ENCODE peak calls at places on chromosomes 4 and X, in seven cellular contexts. U, O, T, I, W, K and F are unnamed samples.
A peak's percentile ranks its signal among the peaks of the same experiment; 100 is the strongest.

GRCh38 chr4:153113838-153114105 is 90.5 kb upstream of the TRIM2 start:
- DNase-seq in I (no peak), O (no peak), U (no peak), T (no peak), W (no peak), K (no peak), F (no peak)

GRCh38 chr4:76856183-76856969 is 41.6 kb downstream of the SOWAHB start:
- DNase-seq in I (no peak), O (peak; percentile 95), K (no peak), T (no peak), U (peak; percentile 71), W (no peak), F (no peak)

GRCh38 chrX:65697915-65698796 is 30.7 kb downstream of the MSN start:
- DNase-seq in U (peak; percentile 50), W (peak; percentile 44), T (peak; percentile 49), K (peak; percentile 52), I (no peak), O (peak; percentile 46), F (peak; percentile 37)

GRCh38 chr4:108336076-108336475 is 167.3 kb upstream of the LEF1 start:
- DNase-seq in O (no peak), W (no peak), K (no peak), T (no peak), I (no peak), U (peak; percentile 88), F (no peak)

GRCh38 chrX:634306-634958 is 3.8 kb downstream of the SHOX start:
- DNase-seq in T (no peak), K (no peak), O (no peak), W (no peak), I (no peak), U (no peak), F (no peak)

GRCh38 chrX:109889289-109890006 is 113.5 kb upstream of the TMEM164 start:
- DNase-seq in T (no peak), W (no peak), I (no peak), K (no peak), O (no peak), U (peak; percentile 29), F (no peak)

GRCh38 chrX:17613979-17614572 is 123.2 kb upstream of the SCML1 start:
- DNase-seq in O (no peak), I (no peak), K (no peak), W (no peak), U (peak; percentile 88), T (no peak), F (no peak)

GRCh38 chrX:40100537-40101429 is 3.0 kb upstream of the BCOR start:
- DNase-seq in I (no peak), W (no peak), T (no peak), K (no peak), U (no peak), O (no peak), F (no peak)

GRCh38 chr4:151339472-151339871 is 14.1 kb upstream of the SH3D19 start:
- DNase-seq in K (no peak), U (no peak), O (peak; percentile 70), W (no peak), I (no peak), T (no peak), F (no peak)

GRCh38 chrX:69618803-69619202 is 2.9 kb downstream of the EDA start:
- DNase-seq in O (peak; percentile 9), K (no peak), W (no peak), T (no peak), U (no peak), I (peak; percentile 17), F (no peak)

GRCh38 chr4:187380181-187380581 is 615.4 kb upstream of the ZFP42 start:
- DNase-seq in O (peak; percentile 29), W (no peak), T (no peak), U (no peak), K (no peak), I (no peak), F (no peak)

GRCh38 chr4:2425386-2426068 is 6.8 kb downstream of the CFAP99 start:
- DNase-seq in K (no peak), T (no peak), U (no peak), I (no peak), O (no peak), W (no peak), F (no peak)

GRCh38 chrX:275967-276587 is 5.1 kb upstream of the PLCXD1 start:
- DNase-seq in I (peak; percentile 86), O (peak; percentile 72), T (peak; percentile 47), W (peak; percentile 81), K (peak; percentile 39), U (peak; percentile 40), F (peak; percentile 73)

GRCh38 chrX:118974088-118974907 is at the start of gene LONRF3:
- DNase-seq in K (peak; percentile 65), U (peak; percentile 28), T (peak; percentile 70), I (peak; percentile 39), O (peak; percentile 64), W (peak; percentile 73), F (peak; percentile 87)

GRCh38 chr4:7691992-7692391 is 247.7 kb downstream of the AFAP1 start:
- DNase-seq in K (no peak), O (no peak), T (no peak), I (peak; percentile 78), W (peak; percentile 40), U (peak; percentile 41), F (peak; percentile 57)

GRCh38 chrX:123173833-123174232 is 10.2 kb upstream of the GRIA3 start:
- DNase-seq in I (peak; percentile 12), T (no peak), O (peak; percentile 56), K (no peak), U (no peak), W (no peak), F (no peak)

GRCh38 chr4:109826719-109827118 is 1.1 kb upstream of the RRH start:
- DNase-seq in U (peak; percentile 12), T (no peak), K (no peak), W (no peak), I (peak; percentile 28), O (no peak), F (no peak)

GRCh38 chr4:153008578-153009199 is 72.6 kb downstream of the FHDC1 start:
- DNase-seq in U (no peak), K (no peak), I (no peak), T (no peak), O (no peak), W (no peak), F (no peak)

GRCh38 chr4:2962099-2962455 is 1.1 kb downstream of the NOP14 start:
- DNase-seq in O (peak; percentile 20), W (no peak), T (no peak), U (no peak), K (no peak), I (peak; percentile 34), F (no peak)

GRCh38 chr4:75211422-75211821 is 278.5 kb downstream of the PARM1 start:
- DNase-seq in T (no peak), U (no peak), O (no peak), I (no peak), W (no peak), K (no peak), F (no peak)

GRCh38 chrX:19097553-19097952 is 24.7 kb downstream of the ADGRG2 start:
- DNase-seq in O (no peak), U (no peak), K (no peak), T (no peak), I (no peak), W (no peak), F (no peak)

GRCh38 chr4:112252234-112252633 is 20.6 kb downstream of the AP1AR start:
- DNase-seq in K (no peak), I (no peak), O (no peak), T (no peak), U (no peak), W (no peak), F (no peak)
- H3K27me3 ChIP-seq in K (no peaks in the 10 kb centered on the region), I (no peaks in the 10 kb centered on the region), O (no peaks in the 10 kb centered on the region), T (no peaks in the 10 kb centered on the region), U (no peaks in the 10 kb centered on the region), W (no peaks in the 10 kb centered on the region), F (no peaks in the 10 kb centered on the region)

DNA sequence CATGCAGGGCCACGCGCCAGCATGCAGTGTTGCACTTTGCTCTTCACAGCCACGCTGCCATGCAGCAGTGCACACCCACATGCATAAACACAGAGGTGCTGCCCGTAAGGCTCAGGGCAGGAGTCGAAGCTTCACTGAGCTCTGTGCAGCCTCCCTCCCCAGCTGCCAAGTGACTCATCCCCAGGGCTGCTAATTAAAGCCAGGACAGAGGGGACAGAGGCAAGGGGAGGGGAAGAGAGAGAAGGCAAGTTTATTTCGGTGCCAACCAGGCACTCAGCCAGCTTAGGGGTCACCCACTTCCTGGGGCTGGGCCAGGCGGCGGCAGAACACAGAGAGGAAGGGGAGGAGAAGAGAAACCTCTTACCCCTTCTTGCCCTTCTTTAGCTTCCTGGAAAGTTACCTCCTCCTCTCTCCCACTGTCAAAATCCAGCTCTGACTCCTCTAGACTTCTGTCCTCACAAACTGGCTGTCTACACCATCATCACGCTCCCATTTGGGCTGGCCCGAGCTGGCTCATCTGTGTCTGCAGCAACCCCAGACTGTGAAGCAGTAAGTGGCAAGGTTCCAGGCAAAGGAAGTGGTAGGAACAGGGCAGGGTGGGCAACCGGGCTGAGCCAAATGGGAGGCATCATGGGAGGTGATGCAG is 6.2 kb upstream of the IQSEC2 start:
- DNase-seq in W (peak; percentile 69), K (no peak), T (no peak), O (peak; percentile 88), I (peak; percentile 79), U (peak; percentile 71), F (peak; percentile 89)
- H3K27ac ChIP-seq in W (peak overlapping the region; percentile 84), K (peak overlapping the region; percentile 15), T (peak overlapping the region; percentile 40), O (peak overlapping the region; percentile 27), I (peak overlapping the region; percentile 83), U (peak overlapping the region; percentile 63), F (peak overlapping the region; percentile 62)

DNA sequence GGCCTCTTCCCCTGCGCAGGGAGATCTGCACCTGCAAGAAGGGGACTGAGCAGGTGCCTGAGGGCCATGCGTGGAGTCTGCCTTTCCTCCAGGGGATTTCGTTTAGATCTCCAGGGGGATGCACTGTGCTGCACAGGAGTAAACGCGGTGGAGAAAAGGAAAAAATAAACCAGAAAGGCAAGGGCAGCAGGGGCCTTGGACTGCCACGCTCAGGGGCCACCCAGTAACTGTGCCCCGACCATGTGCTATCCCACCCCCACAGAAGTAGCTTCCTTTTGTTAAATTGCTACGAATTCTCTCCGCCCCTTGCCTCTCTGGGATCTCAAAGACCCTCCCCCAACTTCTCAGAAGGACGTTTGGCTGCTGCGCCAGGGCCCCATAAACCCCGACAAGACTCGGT is 17.2 kb upstream of the HMX1 start:
- DNase-seq in O (no peak), U (no peak), K (no peak), I (no peak), W (no peak), T (no peak), F (no peak)
- H3K27me3 ChIP-seq in O (peaks cover 10% of the 10 kb centered on the region), U (peaks cover 13% of the 10 kb centered on the region), K (peaks cover 2% of the 10 kb centered on the region), I (no peaks in the 10 kb centered on the region), W (peaks cover 100% of the 10 kb centered on the region), T (peaks cover 17% of the 10 kb centered on the region), F (peaks cover 16% of the 10 kb centered on the region)

DNA sequence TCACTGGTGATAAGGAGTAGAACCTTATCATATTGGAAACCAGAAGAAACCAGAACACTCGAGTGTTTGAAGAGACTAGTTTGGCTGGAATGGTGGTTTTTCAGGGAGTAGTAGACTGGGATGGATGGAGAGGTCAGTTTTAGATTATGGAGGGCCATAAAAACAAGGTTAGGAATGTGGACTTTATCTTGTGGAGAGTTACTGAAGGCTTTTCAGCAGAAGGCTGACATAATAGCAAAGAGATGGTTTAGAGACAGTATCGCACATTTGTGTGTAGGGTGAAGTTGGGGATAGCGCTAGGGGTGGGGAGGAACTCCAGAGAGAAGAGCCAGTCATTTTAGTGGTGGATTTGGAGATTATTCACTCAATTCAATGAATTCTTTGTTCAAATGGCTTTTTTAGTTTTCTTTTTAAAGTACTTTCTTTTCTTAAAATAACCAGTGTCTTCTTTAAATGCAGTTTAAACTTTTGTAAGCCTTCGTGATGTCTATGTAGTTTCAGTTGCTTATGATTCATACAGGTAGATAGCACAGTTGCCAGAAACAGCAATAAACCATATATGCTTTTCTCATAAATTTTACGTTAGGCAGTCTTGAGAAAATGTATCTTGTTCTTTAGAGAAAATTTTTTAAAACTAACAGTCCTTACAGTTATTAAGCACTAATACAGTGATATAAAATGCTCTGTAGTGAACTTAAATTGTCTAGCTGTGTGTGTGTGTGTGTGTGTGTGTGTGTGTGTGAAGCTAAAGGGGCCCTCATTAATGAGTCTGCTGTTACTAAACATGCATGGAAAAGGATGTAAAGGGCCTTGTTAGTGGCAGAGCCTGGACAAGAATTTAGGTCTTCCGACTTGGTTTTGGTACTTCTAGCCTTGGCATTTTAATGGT is 3.8 kb downstream of the ARHGAP10 start:
- DNase-seq in I (no peak), U (peak; percentile 40), K (no peak), W (no peak), T (no peak), O (no peak), F (no peak)
- H3K27ac ChIP-seq in I (peak overlapping the region; percentile 80), U (peak overlapping the region; percentile 44), K (no peak overlapping the region), W (peak overlapping the region; percentile 97), T (no peak overlapping the region), O (no peak overlapping the region), F (peak overlapping the region; percentile 97)